ENCODE peak calls at places on chromosomes 5 and 9, in nine cellular contexts. Y, T, I, O, N, Z, A, L and H are unnamed samples.

GRCh38 chr9:126114850-126115460 is 211.7 kb upstream of the MVB12B start:
- DNase-seq in Y (no peak), T (no peak), I (no peak), O (no peak), N (peak), Z (peak), A (no peak), L (no peak), H (no peak)

GRCh38 chr9:136347472-136348256 is 15.9 kb downstream of the DNLZ start:
- DNase-seq in Y (no peak), T (no peak), I (no peak), O (no peak), N (no peak), Z (no peak), A (no peak), L (no peak), H (no peak)

GRCh38 chr5:77168884-77169254 is 41.6 kb upstream of the PDE8B start:
- DNase-seq in Y (peak), T (no peak), I (no peak), O (no peak), N (peak), Z (no peak), A (peak), L (no peak), H (no peak)

GRCh38 chr5:39476466-39477215 is 51.9 kb upstream of the DAB2 start:
- DNase-seq in Y (no peak), T (no peak), I (no peak), O (no peak), N (no peak), Z (no peak), A (no peak), L (no peak), H (no peak)

GRCh38 chr9:32644698-32645097 is 9.2 kb upstream of the TAF1L start:
- DNase-seq in Y (no peak), T (no peak), I (no peak), O (no peak), N (no peak), Z (no peak), A (no peak), L (no peak), H (no peak)

GRCh38 chr5:134566181-134566740 is 40.8 kb downstream of the JADE2 start:
- DNase-seq in Y (no peak), T (no peak), I (no peak), O (no peak), N (no peak), Z (no peak), A (no peak), L (no peak), H (no peak)

GRCh38 chr5:138945421-138946240 is 70.5 kb upstream of the LRRTM2 start:
- DNase-seq in Y (no peak), T (peak), I (no peak), O (no peak), N (no peak), Z (no peak), A (no peak), L (no peak), H (no peak)

GRCh38 chr5:17219006-17219422 is 1.6 kb downstream of the BASP1 start:
- DNase-seq in Y (no peak), T (peak), I (no peak), O (no peak), N (no peak), Z (no peak), A (no peak), L (no peak), H (no peak)

GRCh38 chr9:96186601-96187011 is 115.4 kb downstream of the HSD17B3 start:
- DNase-seq in Y (no peak), T (peak), I (no peak), O (no peak), N (peak), Z (peak), A (peak), L (no peak), H (no peak)

GRCh38 chr9:11558043-11558442 is 945.2 kb upstream of the PTPRD start:
- DNase-seq in Y (no peak), T (no peak), I (no peak), O (no peak), N (no peak), Z (no peak), A (no peak), L (no peak), H (no peak)

GRCh38 chr5:37044120-37044519 is 167.6 kb downstream of the NIPBL start:
- DNase-seq in Y (no peak), T (no peak), I (no peak), O (no peak), N (no peak), Z (no peak), A (no peak), L (no peak), H (no peak)

GRCh38 chr9:101397746-101398334 is 578 bp downstream of the MRPL50 start:
- DNase-seq in Y (no peak), T (no peak), I (no peak), O (no peak), N (no peak), Z (no peak), A (peak), L (no peak), H (no peak)

GRCh38 chr5:107483625-107484024 is 187.1 kb downstream of the EFNA5 start:
- DNase-seq in Y (no peak), T (no peak), I (no peak), O (no peak), N (no peak), Z (no peak), A (no peak), L (no peak), H (no peak)

GRCh38 chr5:40780858-40781257 is 17.3 kb downstream of the PRKAA1 start:
- DNase-seq in Y (no peak), T (no peak), I (no peak), O (no peak), N (no peak), Z (no peak), A (no peak), L (no peak), H (no peak)

GRCh38 chr9:1759901-1760300 is 255.2 kb upstream of the SMARCA2 start:
- DNase-seq in Y (no peak), T (no peak), I (no peak), O (no peak), N (no peak), Z (no peak), A (no peak), L (no peak), H (no peak)

GRCh38 chr5:37882636-37883035 is 42.8 kb upstream of the GDNF start:
- DNase-seq in Y (no peak), T (no peak), I (no peak), O (no peak), N (no peak), Z (no peak), A (no peak), L (no peak), H (no peak)

GRCh38 chr9:98775831-98776441 is 20.4 kb downstream of the ANKS6 start:
- DNase-seq in Y (no peak), T (peak), I (no peak), O (peak), N (no peak), Z (no peak), A (no peak), L (no peak), H (peak)

GRCh38 chr5:149049371-149049781 is 13.5 kb downstream of the SH3TC2 start:
- DNase-seq in Y (no peak), T (no peak), I (no peak), O (no peak), N (no peak), Z (no peak), A (no peak), L (no peak), H (no peak)

GRCh38 chr9:108056805-108057386 is 567.3 kb upstream of the KLF4 start:
- DNase-seq in Y (no peak), T (no peak), I (no peak), O (no peak), N (no peak), Z (no peak), A (no peak), L (no peak), H (no peak)

GRCh38 chr9:129617167-129617566 is 3.7 kb downstream of the C9orf50 start:
- DNase-seq in Y (no peak), T (no peak), I (no peak), O (no peak), N (no peak), Z (no peak), A (no peak), L (no peak), H (no peak)

GRCh38 chr9:88307136-88307535 is 81.1 kb upstream of the SPIN1 start:
- DNase-seq in Y (no peak), T (no peak), I (no peak), O (no peak), N (no peak), Z (no peak), A (no peak), L (no peak), H (no peak)

GRCh38 chr9:19286634-19287188 is 56.2 kb downstream of the DENND4C start:
- DNase-seq in Y (no peak), T (peak), I (no peak), O (no peak), N (peak), Z (no peak), A (peak), L (no peak), H (no peak)

GRCh38 chr5:17316973-17317459 is 99.6 kb downstream of the BASP1 start:
- DNase-seq in Y (no peak), T (no peak), I (no peak), O (no peak), N (no peak), Z (no peak), A (no peak), L (no peak), H (peak)

GRCh38 chr5:8013951-8014844 is 145.2 kb downstream of the MTRR start:
- DNase-seq in Y (no peak), T (no peak), I (no peak), O (no peak), N (no peak), Z (no peak), A (no peak), L (no peak), H (no peak)
- TF ChIP-seq POLR2A in Y (no peak), T (no peak), I (no peak), O (no peak), N (no peak), Z (no peak), A (no peak), L (no peak), H (no peak)

GRCh38 chr5:103037673-103038455 is 82.1 kb downstream of the GIN1 start:
- DNase-seq in Y (no peak), T (no peak), I (no peak), O (no peak), N (no peak), Z (no peak), A (no peak), L (no peak), H (no peak)
- TF ChIP-seq CTCF in Y (no peak), T (no peak), I (no peak), O (no peak), N (no peak), Z (no peak), A (no peak), L (no peak), H (no peak)

GRCh38 chr5:143402464-143403356 is 776 bp downstream of the NR3C1 start:
- DNase-seq in Y (peak), T (peak), I (peak), O (no peak), N (peak), Z (peak), A (peak), L (no peak), H (peak)
- TF ChIP-seq POLR2A in Y (no peak), T (no peak), I (no peak), O (no peak), N (no peak), Z (no peak), A (peak), L (no peak), H (no peak)

DNA sequence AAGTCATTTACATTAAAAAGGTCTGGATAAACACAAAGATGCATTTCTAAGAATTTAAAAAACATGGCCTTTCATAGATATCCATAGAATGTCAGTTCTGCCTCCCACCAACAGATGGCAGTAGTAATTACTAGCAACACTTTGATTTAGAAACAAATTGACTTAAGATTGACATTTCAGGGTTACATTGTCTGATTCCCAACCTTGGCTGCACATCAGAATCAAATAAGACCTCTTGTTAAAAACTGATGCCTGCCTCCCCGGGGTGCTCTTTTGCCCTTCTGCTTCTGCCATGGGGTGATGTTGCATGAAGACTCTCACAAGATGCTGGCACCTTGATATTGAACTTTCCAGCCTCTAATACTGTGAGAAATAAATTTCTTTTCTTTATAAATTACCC is 146.2 kb upstream of the GPR151 start:
- DNase-seq in Y (no peak), T (no peak), I (no peak), O (peak), N (no peak), Z (no peak), A (no peak), L (no peak), H (peak)
- TF ChIP-seq CTCF in Y (peak), T (peak), I (peak), O (peak), N (peak), Z (peak), A (peak), L (no peak), H (peak)